ENCODE peak calls at places on chromosomes 3 and 15, in four cellular contexts. W is coronary artery, L is mesothelial cell of epicardium, K is neural progenitor cell. A is an unnamed sample.

GRCh38 chr3:118641608-118642007 is 393.0 kb downstream of the IGSF11 start:
- DNase-seq in W (no peak), L (no peak), K (peak; percentile 77), A (no peak)

GRCh38 chr15:41926184-41927056 is 32.6 kb upstream of the SPTBN5 start:
- DNase-seq in W (no peak), L (no peak), K (no peak), A (peak; percentile 71)

GRCh38 chr3:43796041-43796596 is 105.4 kb downstream of the ABHD5 start:
- DNase-seq in W (no peak), L (no peak), K (no peak), A (no peak)

GRCh38 chr3:180433172-180433571 is 168.8 kb upstream of the TTC14 start:
- DNase-seq in W (no peak), L (no peak), K (no peak), A (no peak)

GRCh38 chr3:152941825-152942224 is 106.9 kb downstream of the P2RY1 start:
- DNase-seq in W (no peak), L (no peak), K (no peak), A (no peak)

GRCh38 chr15:42146551-42147430 is 9.6 kb downstream of the PLA2G4F start:
- DNase-seq in W (peak; percentile 21), L (no peak), K (no peak), A (peak; percentile 44)

GRCh38 chr15:101127503-101128076 is 124.3 kb downstream of the CHSY1 start:
- DNase-seq in W (peak; percentile 91), L (peak; percentile 46), K (no peak), A (no peak)

GRCh38 chr3:149258714-149259113 is 37.1 kb upstream of the CP start:
- DNase-seq in W (no peak), L (no peak), K (no peak), A (no peak)

GRCh38 chr3:188788621-188789081 is 383.1 kb upstream of the TPRG1 start:
- DNase-seq in W (no peak), L (no peak), K (no peak), A (no peak)

GRCh38 chr3:194741916-194742315 is 56.2 kb downstream of the FAM43A start:
- DNase-seq in W (no peak), L (no peak), K (no peak), A (no peak)

GRCh38 chr3:66856555-66856954 is 141.6 kb upstream of the KBTBD8 start:
- DNase-seq in W (no peak), L (no peak), K (no peak), A (no peak)

GRCh38 chr3:122921791-122922651 is 105.5 kb downstream of the SEMA5B start:
- DNase-seq in W (no peak), L (no peak), K (peak; percentile 78), A (peak; percentile 64)

GRCh38 chr3:107928084-107928445 is 162.8 kb downstream of the CD47 start:
- DNase-seq in W (no peak), L (no peak), K (no peak), A (no peak)

GRCh38 chr15:91873133-91873526 is 19.6 kb downstream of the SLCO3A1 start:
- DNase-seq in W (no peak), L (no peak), K (no peak), A (no peak)

GRCh38 chr3:64684715-64685261 is 3.0 kb downstream of the ADAMTS9 start:
- DNase-seq in W (peak; percentile 88), L (no peak), K (peak; percentile 66), A (no peak)

GRCh38 chr3:138440596-138440995 is 6.2 kb downstream of the ESYT3 start:
- DNase-seq in W (peak; percentile 55), L (no peak), K (no peak), A (no peak)

GRCh38 chr3:156837130-156837529 is 11.0 kb downstream of the LEKR1 start:
- DNase-seq in W (no peak), L (no peak), K (no peak), A (no peak)

GRCh38 chr15:51076898-51077564 is 17.7 kb downstream of the TNFAIP8L3 start:
- DNase-seq in W (peak; percentile 78), L (no peak), K (no peak), A (peak; percentile 77)

GRCh38 chr3:172029425-172030128 is 9.8 kb upstream of the FNDC3B start:
- DNase-seq in W (no peak), L (no peak), K (no peak), A (no peak)

GRCh38 chr3:23859012-23859743 is 53.4 kb downstream of the UBE2E1 start:
- DNase-seq in W (no peak), L (no peak), K (no peak), A (no peak)

GRCh38 chr3:184778426-184779332 is 33.3 kb upstream of the VPS8 start:
- DNase-seq in W (no peak), L (no peak), K (no peak), A (no peak)

GRCh38 chr3:55161256-55161655 is 233.4 kb upstream of the LRTM1 start:
- DNase-seq in W (no peak), L (no peak), K (no peak), A (no peak)

GRCh38 chr3:132507657-132508056 is 89.4 kb upstream of the ACKR4 start:
- DNase-seq in W (no peak), L (no peak), K (no peak), A (no peak)

GRCh38 chr3:115228266-115228665 is 81.2 kb upstream of the ZBTB20 start:
- DNase-seq in W (no peak), L (no peak), K (no peak), A (no peak)

GRCh38 chr3:150745832-150746231 is 17.1 kb downstream of the SIAH2 start:
- DNase-seq in W (no peak), L (no peak), K (no peak), A (no peak)

GRCh38 chr3:112390783-112391641 is 58.1 kb downstream of the CD200 start:
- DNase-seq in W (no peak), L (no peak), K (peak; percentile 32), A (no peak)

GRCh38 chr3:42666022-42666421 is 12.5 kb downstream of the ZBTB47 start:
- DNase-seq in W (no peak), L (no peak), K (no peak), A (peak; percentile 63)

GRCh38 chr3:38549957-38550840 is 54.1 kb downstream of the EXOG start:
- DNase-seq in W (peak; percentile 59), L (no peak), K (no peak), A (peak; percentile 71)

GRCh38 chr15:59364238-59364637 is 8.4 kb downstream of the MYO1E start:
- DNase-seq in W (no peak), L (no peak), K (no peak), A (no peak)

GRCh38 chr3:851098-851790 is 241.6 kb upstream of the CNTN6 start:
- DNase-seq in W (no peak), L (no peak), K (peak; percentile 6), A (no peak)

GRCh38 chr15:39552546-39552945 is 28.3 kb upstream of the THBS1 start:
- DNase-seq in W (no peak), L (no peak), K (no peak), A (no peak)

GRCh38 chr3:111910806-111911205 is 51.7 kb downstream of the PHLDB2 start:
- DNase-seq in W (no peak), L (no peak), K (no peak), A (no peak)

GRCh38 chr3:165382672-165383071 is 186.5 kb upstream of the SLITRK3 start:
- DNase-seq in W (no peak), L (no peak), K (no peak), A (no peak)

A was measured in cardiac septum.